ENCODE peak calls at places on chromosomes 7 and 10, in seven cellular contexts. X, I, K, E, Y, N and W are unnamed samples.

GRCh38 chr7:90720970-90721768 is 125.0 kb downstream of the CDK14 start:
- DNase-seq in I (peak; percentile 63), E (peak; percentile 35), K (no peak), Y (no peak), X (peak; percentile 72), N (no peak), W (no peak)

GRCh38 chr10:21212912-21213311 is 312.6 kb downstream of the SKIDA1 start:
- DNase-seq in K (no peak), I (no peak), Y (no peak), X (no peak), E (no peak), N (no peak), W (no peak)

GRCh38 chr10:115049957-115050356 is 43.2 kb upstream of the ATRNL1 start:
- DNase-seq in E (no peak), N (no peak), K (no peak), X (peak; percentile 8), I (no peak), Y (no peak), W (no peak)

GRCh38 chr7:1693991-1694524 is 24.0 kb downstream of the ELFN1 start:
- DNase-seq in I (peak; percentile 8), Y (peak; percentile 38), X (peak; percentile 65), N (peak; percentile 27), K (peak; percentile 20), E (no peak), W (peak; percentile 66)

GRCh38 chr7:149067869-149068268 is 22.6 kb downstream of the ZNF786 start:
- DNase-seq in X (no peak), K (no peak), N (no peak), Y (no peak), E (no peak), I (no peak), W (no peak)

GRCh38 chr10:103504181-103504783 is 10.8 kb downstream of the NEURL1 start:
- DNase-seq in X (peak; percentile 94), I (no peak), N (peak; percentile 67), E (no peak), K (no peak), Y (peak; percentile 50), W (no peak)

GRCh38 chr7:24245362-24245761 is 38.6 kb upstream of the NPY start:
- DNase-seq in X (no peak), I (no peak), K (no peak), N (no peak), Y (no peak), E (no peak), W (no peak)

GRCh38 chr10:13859979-13860619 is 273.3 kb downstream of the PRPF18 start:
- DNase-seq in Y (no peak), N (no peak), X (no peak), E (no peak), I (no peak), K (no peak), W (no peak)

GRCh38 chr7:46191776-46192175 is 270.7 kb upstream of the IGFBP3 start:
- DNase-seq in E (no peak), X (peak; percentile 91), K (no peak), N (no peak), Y (no peak), I (no peak), W (no peak)

GRCh38 chr7:142754681-142755575 is 5.7 kb downstream of the PRSS1 start:
- DNase-seq in N (no peak), K (no peak), E (no peak), X (no peak), I (no peak), Y (no peak), W (no peak)

GRCh38 chr10:23280420-23281043 is 64.1 kb downstream of the C10orf67 start:
- DNase-seq in N (no peak), I (no peak), E (no peak), X (no peak), Y (no peak), K (no peak), W (no peak)

GRCh38 chr7:95330194-95331003 is 6.1 kb upstream of the PON1 start:
- DNase-seq in X (no peak), K (no peak), N (no peak), Y (no peak), I (no peak), E (no peak), W (no peak)

GRCh38 chr7:6579446-6579845 is 2.2 kb downstream of the ZDHHC4 start:
- DNase-seq in Y (no peak), N (no peak), E (no peak), K (no peak), X (peak; percentile 42), I (no peak), W (no peak)

GRCh38 chr10:20457656-20458055 is 439.5 kb downstream of the NEBL start:
- DNase-seq in N (no peak), Y (no peak), X (no peak), K (no peak), E (no peak), I (no peak), W (no peak)

GRCh38 chr7:20928022-20928421 is 141.3 kb upstream of the SP8 start:
- DNase-seq in K (no peak), E (no peak), N (no peak), Y (no peak), I (no peak), X (no peak), W (no peak)

GRCh38 chr7:120799147-120799546 is 58.8 kb downstream of the TSPAN12 start:
- DNase-seq in I (no peak), K (no peak), X (no peak), N (no peak), Y (no peak), E (no peak), W (no peak)

GRCh38 chr10:78831457-78831856 is 237.3 kb upstream of the ZMIZ1 start:
- DNase-seq in E (no peak), I (no peak), X (no peak), K (no peak), Y (no peak), N (no peak), W (no peak)

GRCh38 chr7:57641521-57642067 is 191.6 kb downstream of the ZNF716 start:
- DNase-seq in K (no peak), X (no peak), N (no peak), I (no peak), Y (no peak), E (no peak), W (no peak)

GRCh38 chr7:152312316-152312715 is 123.5 kb downstream of the KMT2C start:
- DNase-seq in X (peak; percentile 64), E (no peak), K (no peak), N (no peak), I (no peak), Y (no peak), W (no peak)

GRCh38 chr7:107538001-107538400 is 25.7 kb downstream of the COG5 start:
- DNase-seq in N (no peak), E (no peak), I (no peak), Y (no peak), K (no peak), X (no peak), W (no peak)

GRCh38 chr10:4733150-4733842 is 92.7 kb upstream of the AKR1E2 start:
- DNase-seq in E (no peak), Y (no peak), K (no peak), X (no peak), I (no peak), N (no peak), W (no peak)

GRCh38 chr7:86950944-86951343 is 108.5 kb downstream of the ELAPOR2 start:
- DNase-seq in K (no peak), Y (no peak), E (no peak), X (no peak), N (no peak), I (no peak), W (no peak)

GRCh38 chr10:113167702-113168101 is 217.7 kb downstream of the TCF7L2 start:
- DNase-seq in K (no peak), I (no peak), Y (no peak), N (no peak), X (no peak), E (no peak), W (no peak)
- H3K4me3 ChIP-seq in K (no peak overlapping the region), I (no peak overlapping the region), Y (no peak overlapping the region), N (no peak overlapping the region), X (no peak overlapping the region), E (no peak overlapping the region), W (no peak overlapping the region)

GRCh38 chr10:61903184-61903990 is 1.9 kb downstream of the ARID5B start:
- DNase-seq in Y (peak; percentile 63), E (peak; percentile 40), N (peak; percentile 73), X (peak; percentile 55), I (peak; percentile 18), K (peak; percentile 48), W (peak; percentile 50)
- TF ChIP-seq CTCF in Y (no peak), E (no peak), N (no peak), X (peak; percentile 11), I (peak; percentile 23), K (peak; percentile 45), W (peak; percentile 29)

GRCh38 chr7:2804227-2804763 is 39.8 kb downstream of the GNA12 start:
- DNase-seq in K (no peak), N (no peak), E (no peak), I (no peak), Y (no peak), X (no peak), W (no peak)

GRCh38 chr7:2802082-2802481 is 42.0 kb downstream of the GNA12 start:
- DNase-seq in K (no peak), Y (no peak), N (no peak), E (no peak), I (no peak), X (peak; percentile 70), W (no peak)

GRCh38 chr7:2803342-2803692 is 40.8 kb downstream of the GNA12 start:
- DNase-seq in N (no peak), K (no peak), I (no peak), E (no peak), X (no peak), Y (no peak), W (no peak)

GRCh38 chr7:2803755-2804154 is 40.4 kb downstream of the GNA12 start:
- DNase-seq in I (no peak), Y (no peak), N (no peak), X (no peak), K (no peak), E (no peak), W (no peak)

DNA sequence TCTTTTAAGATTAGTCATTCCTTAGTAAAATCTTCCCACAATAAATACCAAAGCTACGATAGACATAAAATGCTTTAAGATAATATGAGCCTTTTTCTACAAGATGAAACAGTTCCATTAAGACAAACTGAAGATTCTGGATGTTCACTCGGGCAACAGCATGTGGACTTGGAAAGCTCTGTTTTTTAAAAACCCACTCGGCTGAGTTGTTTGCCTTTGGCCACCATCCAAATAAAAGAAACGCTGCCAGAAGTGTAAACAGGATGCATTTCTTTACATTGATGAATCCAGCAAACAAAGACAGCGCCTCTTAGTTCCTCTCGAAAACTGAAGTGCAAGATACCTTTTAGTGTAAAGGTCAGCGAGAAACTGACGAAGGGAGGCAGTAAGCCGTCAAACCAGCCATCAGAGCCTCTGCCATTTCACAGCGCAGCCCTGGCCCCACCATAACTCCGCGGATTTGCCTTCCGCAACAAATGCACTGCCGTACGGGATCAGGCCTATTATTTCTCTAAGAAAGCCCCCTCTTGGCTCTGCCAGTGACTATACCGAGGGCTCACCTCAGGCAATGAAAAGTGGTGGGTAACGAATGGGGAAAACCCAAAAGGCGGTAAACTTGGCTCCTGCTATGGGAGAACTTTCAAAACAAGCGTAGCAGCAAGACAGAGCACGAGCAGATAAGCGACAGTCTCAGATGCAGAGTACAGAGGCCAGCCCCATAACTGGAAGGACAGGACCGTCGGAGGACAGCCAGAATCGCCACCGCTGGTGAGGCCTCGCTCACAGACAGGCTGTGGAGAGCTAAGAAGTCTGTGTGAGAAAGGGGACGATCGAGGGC is 41.4 kb downstream of the GNA12 start:
- DNase-seq in E (no peak), N (no peak), K (peak; percentile 55), I (no peak), X (peak; percentile 72), Y (peak; percentile 67), W (no peak)
- H3K27ac ChIP-seq in E (peak overlapping the region; percentile 69), N (peak overlapping the region; percentile 51), K (peak overlapping the region; percentile 86), I (no peak overlapping the region), X (peak overlapping the region; percentile 97), Y (peak overlapping the region; percentile 75), W (peak overlapping the region; percentile 12)

GRCh38 chr7:129853661-129854268 is 99.0 kb downstream of the UBE2H start:
- DNase-seq in N (peak; percentile 48), Y (no peak), K (no peak), X (no peak), I (no peak), E (no peak), W (no peak)
- H3K4me3 ChIP-seq in N (no peak overlapping the region), Y (no peak overlapping the region), K (no peak overlapping the region), X (no peak overlapping the region), I (no peak overlapping the region), E (no peak overlapping the region), W (no peak overlapping the region)